ENCODE peak calls at places on chromosomes 13 and 19, in eight cellular contexts. Q, G, U, R, E, S, K and A are unnamed samples. For H3K4me1 and H3K36me3, the result is how much of the 10 kb centered on the place peaks cover.

GRCh38 chr19:16593181-16593580 is 21.0 kb upstream of the SLC35E1 start:
- DNase-seq in Q (no peak), G (no peak), U (no peak), R (no peak), E (no peak), S (no peak), K (no peak), A (no peak)

GRCh38 chr19:19550972-19551861 is 13.2 kb downstream of the CILP2 start:
- DNase-seq in Q (no peak), G (no peak), U (no peak), R (no peak), E (no peak), S (no peak), K (no peak), A (no peak)

GRCh38 chr19:1235625-1236538 is 1.9 kb downstream of the CBARP start:
- DNase-seq in Q (no peak), G (no peak), U (no peak), R (no peak), E (no peak), S (no peak), K (no peak), A (no peak)

GRCh38 chr19:5903054-5903501 is 512 bp downstream of the NDUFA11 start:
- DNase-seq in Q (peak), G (peak), U (no peak), R (no peak), E (no peak), S (no peak), K (no peak), A (no peak)

GRCh38 chr13:111661052-111661451 is 340.6 kb downstream of the TEX29 start:
- DNase-seq in Q (no peak), G (no peak), U (no peak), R (no peak), E (no peak), S (no peak), K (no peak), A (no peak)

GRCh38 chr13:112117258-112117954 is 50.5 kb downstream of the SOX1 start:
- DNase-seq in Q (no peak), G (no peak), U (no peak), R (no peak), E (no peak), S (peak), K (no peak), A (no peak)

GRCh38 chr19:47790398-47790814 is 11.9 kb downstream of the SELENOW start:
- DNase-seq in Q (peak), G (peak), U (peak), R (peak), E (peak), S (peak), K (peak), A (peak)

GRCh38 chr19:38848299-38849146 is 1.3 kb downstream of the HNRNPL start:
- DNase-seq in Q (no peak), G (no peak), U (no peak), R (no peak), E (no peak), S (peak), K (no peak), A (no peak)

GRCh38 chr19:42335374-42335936 is 10.0 kb downstream of the MEGF8 start:
- DNase-seq in Q (no peak), G (no peak), U (no peak), R (no peak), E (no peak), S (no peak), K (no peak), A (no peak)

GRCh38 chr13:48315981-48316380 is 12.4 kb downstream of the RB1 start:
- DNase-seq in Q (no peak), G (no peak), U (no peak), R (peak), E (no peak), S (no peak), K (no peak), A (no peak)

GRCh38 chr19:16509141-16510061 is 13.2 kb downstream of the C19orf44 start:
- DNase-seq in Q (no peak), G (no peak), U (no peak), R (no peak), E (no peak), S (no peak), K (peak), A (peak)

GRCh38 chr19:38206006-38206745 is 17.8 kb downstream of the DPF1 start:
- DNase-seq in Q (no peak), G (no peak), U (no peak), R (no peak), E (no peak), S (no peak), K (no peak), A (no peak)

GRCh38 chr19:19539738-19540703 is 2.0 kb downstream of the CILP2 start:
- DNase-seq in Q (no peak), G (peak), U (peak), R (peak), E (peak), S (peak), K (no peak), A (peak)

GRCh38 chr13:108915095-108915633 is 285.8 kb downstream of the MYO16 start:
- DNase-seq in Q (peak), G (peak), U (no peak), R (no peak), E (no peak), S (no peak), K (no peak), A (no peak)

GRCh38 chr19:42423462-42424344 is 3.5 kb downstream of the LIPE start:
- DNase-seq in Q (peak), G (peak), U (peak), R (peak), E (peak), S (peak), K (peak), A (peak)

GRCh38 chr19:49957262-49957915 is 3.6 kb downstream of the SIGLEC11 start:
- DNase-seq in Q (no peak), G (no peak), U (no peak), R (no peak), E (no peak), S (no peak), K (no peak), A (peak)
- H3K4me1 ChIP-seq in Q (under half), G (under half), U (under half), R (under half), E (under half), S (under half), K (under half), A (under half)

DNA sequence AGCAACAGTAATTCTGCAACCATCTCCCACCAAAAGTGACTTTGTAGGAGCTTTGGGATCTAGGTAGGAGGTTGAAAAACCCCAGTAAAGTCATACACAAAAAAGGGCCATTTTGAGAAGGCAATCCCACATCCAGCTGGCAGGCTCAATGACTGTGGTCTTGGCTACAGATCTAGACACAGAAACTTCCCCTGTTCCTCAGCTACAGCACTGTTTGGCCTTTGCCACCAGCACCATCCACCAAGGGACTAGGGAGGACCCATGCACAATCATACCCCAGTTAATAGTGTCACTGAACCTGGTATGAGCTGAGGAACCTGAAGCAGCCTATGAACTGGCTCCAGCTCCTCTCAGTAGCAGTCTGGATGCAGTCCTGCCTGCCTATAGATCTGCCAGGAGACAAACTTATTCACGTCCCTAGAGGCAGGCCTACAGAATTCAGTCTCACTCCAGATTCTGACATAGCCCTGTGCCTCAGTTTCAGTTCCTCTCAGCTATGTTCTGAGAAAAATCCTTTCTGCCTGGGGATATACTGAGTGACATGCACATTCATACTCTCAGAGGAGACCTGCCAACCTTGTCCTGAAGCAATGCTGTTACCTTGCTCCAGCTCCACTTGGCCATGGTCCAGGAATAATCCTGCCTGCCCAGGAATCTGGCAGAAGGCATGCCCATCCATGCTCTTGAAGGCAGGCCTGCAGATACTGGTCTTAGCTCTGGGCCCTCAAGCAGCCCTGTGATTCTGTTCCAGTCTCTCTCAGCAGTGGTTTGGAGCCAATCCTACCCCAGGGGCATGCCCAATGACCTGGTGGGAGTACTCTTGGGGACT is 2048.3 kb upstream of the PCDH20 start:
- DNase-seq in Q (no peak), G (no peak), U (no peak), R (no peak), E (no peak), S (no peak), K (no peak), A (no peak)
- H3K27ac ChIP-seq in Q (no peak), G (no peak), U (no peak), R (no peak), E (no peak), S (no peak), K (no peak), A (no peak)

DNA sequence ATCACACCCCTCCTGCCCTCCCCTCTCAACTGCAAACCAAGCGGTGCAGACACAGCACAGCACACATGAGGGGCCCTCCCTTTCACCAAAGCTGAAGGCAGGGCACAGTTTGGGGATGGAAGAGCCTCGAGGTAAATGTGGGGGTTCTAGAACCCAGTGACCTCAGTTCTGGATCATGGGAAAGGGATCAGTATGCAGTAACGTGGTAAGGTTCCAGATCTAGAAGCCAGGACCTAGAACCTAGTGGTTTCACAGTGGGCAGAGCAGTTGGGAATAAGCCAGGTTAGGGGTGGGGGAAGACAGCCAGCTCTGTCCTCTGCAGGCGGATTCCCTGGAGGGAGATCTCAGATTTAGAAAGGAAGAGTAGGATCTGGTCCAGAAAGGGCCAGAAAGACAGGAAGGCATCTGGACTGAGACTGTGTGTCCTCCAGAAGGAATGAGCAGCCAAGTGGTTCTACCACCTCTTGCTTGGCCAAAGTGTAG is 3.1 kb downstream of the FTL start:
- DNase-seq in Q (no peak), G (no peak), U (no peak), R (no peak), E (no peak), S (no peak), K (no peak), A (peak)
- H3K36me3 ChIP-seq in Q (under half), G (under half), U (under half), R (under half), E (under half), S (half or more), K (half or more), A (under half)

GRCh38 chr13:110414283-110414682 is 107.2 kb downstream of the COL4A2 start:
- DNase-seq in Q (no peak), G (no peak), U (no peak), R (no peak), E (no peak), S (no peak), K (no peak), A (peak)
- H3K4me1 ChIP-seq in Q (under half), G (under half), U (under half), R (half or more), E (under half), S (under half), K (under half), A (under half)